ENCODE peak calls at places on chromosomes 4 and X, in four cellular contexts. One of them, this sample, is unnamed.

GRCh38 chrX:121389976-121390709 is 342.7 kb downstream of the GLUD2 start:
- DNase-seq in germinal center: no peak
- DNase-seq in activated T-cell treated with anti-CD3 and anti-CD28 coated beads, Interleukin-2, amount 50 U/mL, for 24 hours: no peak
- DNase-seq in hepatocyte: peak
- DNase-seq in this sample: peak

GRCh38 chr4:126023946-126024345 is 709.2 kb downstream of the FAT4 start:
- DNase-seq in activated T-cell treated with anti-CD3 and anti-CD28 coated beads, Interleukin-2, amount 50 U/mL, for 24 hours: no peak
- DNase-seq in germinal center: no peak
- DNase-seq in hepatocyte: no peak
- DNase-seq in this sample: no peak

GRCh38 chr4:152983774-152984411 is 47.8 kb downstream of the FHDC1 start:
- DNase-seq in hepatocyte: no peak
- DNase-seq in activated T-cell treated with anti-CD3 and anti-CD28 coated beads, Interleukin-2, amount 50 U/mL, for 24 hours: no peak
- DNase-seq in germinal center: no peak
- DNase-seq in this sample: peak

GRCh38 chr4:107718351-107718965 is 1.6 kb downstream of the PAPSS1 start:
- DNase-seq in germinal center: peak
- DNase-seq in hepatocyte: no peak
- DNase-seq in activated T-cell treated with anti-CD3 and anti-CD28 coated beads, Interleukin-2, amount 50 U/mL, for 24 hours: no peak
- DNase-seq in this sample: no peak

GRCh38 chrX:106599411-106599810 is 12.4 kb upstream of the RADX start:
- DNase-seq in activated T-cell treated with anti-CD3 and anti-CD28 coated beads, Interleukin-2, amount 50 U/mL, for 24 hours: no peak
- DNase-seq in germinal center: no peak
- DNase-seq in hepatocyte: no peak
- DNase-seq in this sample: no peak

GRCh38 chr4:53547983-53548382 is 43.3 kb downstream of the LNX1 start:
- DNase-seq in hepatocyte: no peak
- DNase-seq in germinal center: no peak
- DNase-seq in activated T-cell treated with anti-CD3 and anti-CD28 coated beads, Interleukin-2, amount 50 U/mL, for 24 hours: no peak
- DNase-seq in this sample: no peak

GRCh38 chrX:97909245-97909644 is 1025.5 kb downstream of the RPA4 start:
- DNase-seq in activated T-cell treated with anti-CD3 and anti-CD28 coated beads, Interleukin-2, amount 50 U/mL, for 24 hours: no peak
- DNase-seq in hepatocyte: no peak
- DNase-seq in germinal center: peak
- DNase-seq in this sample: no peak

GRCh38 chr4:140995058-140995457 is 138.2 kb downstream of the RNF150 start:
- DNase-seq in activated T-cell treated with anti-CD3 and anti-CD28 coated beads, Interleukin-2, amount 50 U/mL, for 24 hours: no peak
- DNase-seq in hepatocyte: no peak
- DNase-seq in germinal center: no peak
- DNase-seq in this sample: peak

GRCh38 chrX:46561931-46562721 is 11.4 kb upstream of the CHST7 start:
- DNase-seq in germinal center: peak
- DNase-seq in activated T-cell treated with anti-CD3 and anti-CD28 coated beads, Interleukin-2, amount 50 U/mL, for 24 hours: no peak
- DNase-seq in hepatocyte: no peak
- DNase-seq in this sample: no peak

GRCh38 chr4:54588404-54588803 is 69.4 kb upstream of the KIT start:
- DNase-seq in germinal center: no peak
- DNase-seq in activated T-cell treated with anti-CD3 and anti-CD28 coated beads, Interleukin-2, amount 50 U/mL, for 24 hours: no peak
- DNase-seq in hepatocyte: peak
- DNase-seq in this sample: no peak

GRCh38 chr4:173821031-173821430 is 291.0 kb upstream of the HAND2 start:
- DNase-seq in germinal center: no peak
- DNase-seq in hepatocyte: no peak
- DNase-seq in activated T-cell treated with anti-CD3 and anti-CD28 coated beads, Interleukin-2, amount 50 U/mL, for 24 hours: no peak
- DNase-seq in this sample: no peak

GRCh38 chr4:95507147-95507546 is 41.6 kb downstream of the UNC5C start:
- DNase-seq in activated T-cell treated with anti-CD3 and anti-CD28 coated beads, Interleukin-2, amount 50 U/mL, for 24 hours: no peak
- DNase-seq in hepatocyte: no peak
- DNase-seq in germinal center: no peak
- DNase-seq in this sample: no peak

This sample was measured in skeletal muscle cell.